ENCODE peak calls at places on chromosomes 7 and 10, in ten cellular contexts. R, A, L, O, T, U, E, K, P and N are unnamed samples.

GRCh38 chr10:110209399-110209925 is 2.1 kb downstream of the MXI1 start:
- DNase-seq in R (peak), A (peak), L (peak), O (no peak), T (no peak), U (peak), E (peak), K (peak), P (peak), N (no peak)

GRCh38 chr10:67612577-67613537 is 83.1 kb downstream of the CTNNA3 start:
- DNase-seq in R (no peak), A (no peak), L (peak), O (no peak), T (no peak), U (peak), E (peak), K (no peak), P (no peak), N (no peak)

GRCh38 chr7:2049782-2050510 is 182.8 kb downstream of the MAD1L1 start:
- DNase-seq in R (no peak), A (no peak), L (no peak), O (no peak), T (no peak), U (no peak), E (no peak), K (no peak), P (no peak), N (no peak)

GRCh38 chr10:88088441-88089340 is 225.3 kb downstream of the PTEN start:
- DNase-seq in R (no peak), A (no peak), L (no peak), O (no peak), T (no peak), U (no peak), E (no peak), K (no peak), P (no peak), N (no peak)

GRCh38 chr10:99524050-99524666 is 8.6 kb upstream of the NKX2-3 start:
- DNase-seq in R (no peak), A (no peak), L (no peak), O (no peak), T (no peak), U (no peak), E (no peak), K (no peak), P (no peak), N (no peak)

GRCh38 chr10:61758440-61758839 is 95.7 kb downstream of the CABCOCO1 start:
- DNase-seq in R (no peak), A (no peak), L (no peak), O (no peak), T (no peak), U (no peak), E (peak), K (no peak), P (no peak), N (no peak)

GRCh38 chr10:86035791-86036543 is 330.6 kb downstream of the GRID1 start:
- DNase-seq in R (no peak), A (no peak), L (no peak), O (no peak), T (no peak), U (no peak), E (no peak), K (peak), P (no peak), N (no peak)

GRCh38 chr7:149489391-149490024 is 8.1 kb downstream of the ZNF746 start:
- DNase-seq in R (no peak), A (no peak), L (no peak), O (no peak), T (no peak), U (no peak), E (no peak), K (no peak), P (no peak), N (no peak)

GRCh38 chr7:13742126-13742525 is 247.3 kb downstream of the ETV1 start:
- DNase-seq in R (peak), A (no peak), L (no peak), O (no peak), T (no peak), U (peak), E (peak), K (no peak), P (no peak), N (no peak)

GRCh38 chr7:151542606-151543130 is 23.0 kb upstream of the RHEB start:
- DNase-seq in R (no peak), A (no peak), L (no peak), O (no peak), T (no peak), U (no peak), E (no peak), K (no peak), P (no peak), N (no peak)

GRCh38 chr7:23530355-23530754 is 1.4 kb downstream of the TRA2A start:
- DNase-seq in R (peak), A (peak), L (peak), O (peak), T (no peak), U (peak), E (peak), K (no peak), P (no peak), N (no peak)

GRCh38 chr7:66281678-66282593 is 76.8 kb downstream of the TPST1 start:
- DNase-seq in R (peak), A (no peak), L (no peak), O (no peak), T (peak), U (peak), E (peak), K (no peak), P (peak), N (no peak)

GRCh38 chr10:63133787-63134557 is 844 bp downstream of the NRBF2 start:
- DNase-seq in R (peak), A (no peak), L (peak), O (no peak), T (no peak), U (peak), E (peak), K (peak), P (no peak), N (no peak)

GRCh38 chr7:151137076-151137611 is 30.4 kb downstream of the GBX1 start:
- DNase-seq in R (no peak), A (no peak), L (peak), O (no peak), T (no peak), U (no peak), E (no peak), K (no peak), P (no peak), N (no peak)

GRCh38 chr10:103197177-103197576 is 4.1 kb upstream of the NT5C2 start:
- DNase-seq in R (peak), A (peak), L (no peak), O (peak), T (no peak), U (peak), E (peak), K (peak), P (peak), N (no peak)

GRCh38 chr10:7354330-7355047 is 56.3 kb downstream of the SFMBT2 start:
- DNase-seq in R (peak), A (no peak), L (no peak), O (no peak), T (peak), U (peak), E (peak), K (no peak), P (peak), N (no peak)

GRCh38 chr7:142482899-142483658 is 225.2 kb upstream of the PRSS58 start:
- DNase-seq in R (peak), A (no peak), L (peak), O (peak), T (no peak), U (peak), E (peak), K (peak), P (no peak), N (no peak)

GRCh38 chr7:22715969-22716368 is 11.0 kb upstream of the IL6 start:
- DNase-seq in R (no peak), A (no peak), L (no peak), O (no peak), T (no peak), U (no peak), E (no peak), K (no peak), P (no peak), N (no peak)

GRCh38 chr10:101158101-101159058 is 27.3 kb downstream of the TLX1 start:
- DNase-seq in R (no peak), A (no peak), L (no peak), O (no peak), T (no peak), U (no peak), E (no peak), K (no peak), P (no peak), N (no peak)

GRCh38 chr7:27143022-27143949 is at the start of gene HOXA5:
- DNase-seq in R (peak), A (peak), L (no peak), O (peak), T (peak), U (peak), E (peak), K (no peak), P (peak), N (peak)

GRCh38 chr10:62456611-62457101 is 82.5 kb downstream of the ZNF365 start:
- DNase-seq in R (no peak), A (peak), L (peak), O (no peak), T (no peak), U (no peak), E (peak), K (no peak), P (no peak), N (no peak)

GRCh38 chr10:85642421-85643170 is 724.0 kb downstream of the GRID1 start:
- DNase-seq in R (no peak), A (no peak), L (no peak), O (peak), T (peak), U (peak), E (no peak), K (no peak), P (no peak), N (no peak)

GRCh38 chr10:108561649-108562048 is 1361.7 kb downstream of the XPNPEP1 start:
- DNase-seq in R (peak), A (no peak), L (no peak), O (no peak), T (no peak), U (peak), E (no peak), K (no peak), P (no peak), N (no peak)

GRCh38 chr10:6269953-6270867 is 67.5 kb downstream of the PFKFB3 start:
- DNase-seq in R (no peak), A (no peak), L (peak), O (peak), T (no peak), U (no peak), E (peak), K (no peak), P (no peak), N (no peak)

GRCh38 chr10:124231188-124232135 is 138.1 kb upstream of the CHST15 start:
- DNase-seq in R (no peak), A (no peak), L (peak), O (no peak), T (no peak), U (no peak), E (no peak), K (no peak), P (no peak), N (no peak)

GRCh38 chr10:26647602-26648244 is 49.8 kb upstream of the PDSS1 start:
- DNase-seq in R (no peak), A (no peak), L (no peak), O (no peak), T (no peak), U (no peak), E (no peak), K (no peak), P (no peak), N (no peak)

GRCh38 chr10:14625210-14625621 is 149.5 kb downstream of the FAM107B start:
- DNase-seq in R (no peak), A (no peak), L (no peak), O (no peak), T (no peak), U (no peak), E (no peak), K (no peak), P (no peak), N (no peak)

GRCh38 chr7:66047426-66047825 is 28.2 kb upstream of the ASL start:
- DNase-seq in R (peak), A (no peak), L (no peak), O (no peak), T (peak), U (peak), E (peak), K (no peak), P (peak), N (no peak)

GRCh38 chr7:97094531-97094930 is 23.0 kb upstream of the SDHAF3 start:
- DNase-seq in R (no peak), A (no peak), L (no peak), O (no peak), T (no peak), U (no peak), E (no peak), K (no peak), P (no peak), N (no peak)

GRCh38 chr7:155743197-155743596 is 69.1 kb downstream of the SHH start:
- DNase-seq in R (no peak), A (no peak), L (no peak), O (no peak), T (no peak), U (peak), E (no peak), K (no peak), P (no peak), N (no peak)

GRCh38 chr7:95529701-95530100 is 44.0 kb downstream of the ASB4 start:
- DNase-seq in R (no peak), A (no peak), L (no peak), O (no peak), T (no peak), U (no peak), E (no peak), K (no peak), P (no peak), N (no peak)

GRCh38 chr7:95525503-95525902 is 39.8 kb downstream of the ASB4 start:
- DNase-seq in R (no peak), A (no peak), L (no peak), O (no peak), T (no peak), U (no peak), E (no peak), K (no peak), P (no peak), N (no peak)

GRCh38 chr7:95526128-95526738 is 40.5 kb downstream of the ASB4 start:
- DNase-seq in R (no peak), A (no peak), L (no peak), O (no peak), T (no peak), U (no peak), E (no peak), K (no peak), P (no peak), N (no peak)

GRCh38 chr7:95527776-95528250 is 42.1 kb downstream of the ASB4 start:
- DNase-seq in R (no peak), A (no peak), L (no peak), O (no peak), T (no peak), U (no peak), E (no peak), K (no peak), P (no peak), N (no peak)

GRCh38 chr7:95527033-95527775 is 41.5 kb downstream of the ASB4 start:
- DNase-seq in R (peak), A (peak), L (peak), O (peak), T (no peak), U (peak), E (peak), K (peak), P (no peak), N (no peak)
- TF ChIP-seq CTCF in R (peak), A (peak), L (peak), O (peak), T (peak), U (peak), E (peak), K (peak), P (peak), N (peak)

GRCh38 chr7:44918029-44918428 is 32.7 kb upstream of the PURB start:
- DNase-seq in R (no peak), A (no peak), L (no peak), O (no peak), T (no peak), U (no peak), E (no peak), K (no peak), P (no peak), N (no peak)

GRCh38 chr7:44921607-44922350 is 36.4 kb upstream of the PURB start:
- DNase-seq in R (peak), A (peak), L (peak), O (peak), T (peak), U (peak), E (peak), K (peak), P (peak), N (peak)

GRCh38 chr7:44917465-44917864 is 32.1 kb upstream of the PURB start:
- DNase-seq in R (no peak), A (no peak), L (no peak), O (no peak), T (no peak), U (no peak), E (no peak), K (no peak), P (no peak), N (no peak)

GRCh38 chr7:44920119-44920518 is 34.8 kb upstream of the PURB start:
- DNase-seq in R (no peak), A (no peak), L (no peak), O (no peak), T (no peak), U (no peak), E (no peak), K (no peak), P (no peak), N (no peak)

GRCh38 chr7:44922351-44922694 is 37.0 kb upstream of the PURB start:
- DNase-seq in R (no peak), A (no peak), L (no peak), O (no peak), T (no peak), U (no peak), E (no peak), K (no peak), P (no peak), N (no peak)
- TF ChIP-seq CTCF in R (no peak), A (no peak), L (no peak), O (peak), T (no peak), U (no peak), E (no peak), K (no peak), P (no peak), N (peak)

GRCh38 chr7:46652317-46652716 is 731.2 kb upstream of the IGFBP3 start:
- DNase-seq in R (no peak), A (no peak), L (no peak), O (no peak), T (no peak), U (no peak), E (no peak), K (no peak), P (no peak), N (no peak)

GRCh38 chr7:46649896-46650295 is 728.8 kb upstream of the IGFBP3 start:
- DNase-seq in R (no peak), A (no peak), L (no peak), O (no peak), T (no peak), U (no peak), E (no peak), K (no peak), P (no peak), N (no peak)

GRCh38 chr7:46653848-46654247 is 732.8 kb upstream of the IGFBP3 start:
- DNase-seq in R (no peak), A (no peak), L (no peak), O (no peak), T (no peak), U (no peak), E (no peak), K (no peak), P (no peak), N (no peak)

GRCh38 chr7:46651070-46651469 is 730.0 kb upstream of the IGFBP3 start:
- DNase-seq in R (no peak), A (no peak), L (no peak), O (peak), T (peak), U (no peak), E (no peak), K (no peak), P (no peak), N (no peak)

GRCh38 chr7:46651561-46652088 is 730.6 kb upstream of the IGFBP3 start:
- DNase-seq in R (no peak), A (no peak), L (no peak), O (peak), T (peak), U (no peak), E (no peak), K (no peak), P (no peak), N (no peak)
- TF ChIP-seq CTCF in R (no peak), A (no peak), L (no peak), O (no peak), T (no peak), U (no peak), E (no peak), K (no peak), P (no peak), N (no peak)

GRCh38 chr7:99324966-99325596 is 617 bp upstream of the ARPC1A start:
- DNase-seq in R (no peak), A (no peak), L (no peak), O (peak), T (no peak), U (no peak), E (no peak), K (no peak), P (no peak), N (no peak)

GRCh38 chr7:99326408-99326782 is 697 bp downstream of the ARPC1A start:
- DNase-seq in R (no peak), A (no peak), L (no peak), O (no peak), T (no peak), U (no peak), E (no peak), K (no peak), P (no peak), N (no peak)

GRCh38 chr7:99324559-99324958 is 1.1 kb upstream of the ARPC1A start:
- DNase-seq in R (no peak), A (no peak), L (no peak), O (no peak), T (no peak), U (no peak), E (no peak), K (no peak), P (no peak), N (no peak)

GRCh38 chr7:99331002-99331401 is 5.3 kb downstream of the ARPC1A start:
- DNase-seq in R (no peak), A (no peak), L (no peak), O (no peak), T (no peak), U (no peak), E (no peak), K (no peak), P (no peak), N (no peak)

GRCh38 chr7:99325597-99326407 is at the start of gene ARPC1A:
- DNase-seq in R (peak), A (peak), L (peak), O (peak), T (peak), U (peak), E (peak), K (peak), P (peak), N (peak)
- TF ChIP-seq CTCF in R (peak), A (no peak), L (no peak), O (no peak), T (peak), U (peak), E (peak), K (no peak), P (peak), N (no peak)

DNA sequence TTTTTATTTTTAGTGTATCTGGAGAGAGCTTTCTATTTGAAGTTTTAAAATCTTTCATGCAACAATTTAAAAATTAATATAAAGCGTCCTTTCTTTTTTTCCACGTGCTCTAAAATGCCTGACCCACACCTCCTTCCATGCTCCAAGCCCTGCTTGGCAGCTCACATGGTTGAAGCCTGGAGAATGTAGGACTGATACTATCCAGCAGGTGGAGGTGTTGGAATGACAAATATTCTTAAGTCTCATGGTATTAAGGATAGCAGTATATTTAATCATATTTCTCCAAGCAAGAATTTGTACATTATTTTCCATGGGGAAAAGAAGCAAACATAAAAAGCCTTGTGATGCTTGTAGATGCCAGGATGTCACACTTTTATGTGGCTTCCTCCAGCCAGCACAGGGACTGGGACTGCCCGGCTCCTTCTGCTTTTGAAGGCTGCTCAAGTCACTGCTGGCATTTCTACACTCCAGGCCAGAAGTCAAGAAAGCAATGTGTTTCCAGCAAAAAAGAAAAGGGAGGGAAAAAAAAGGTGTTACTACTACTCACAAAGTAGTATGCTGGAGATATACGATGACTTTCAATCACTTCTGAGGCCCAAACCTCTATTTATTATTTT is 49.7 kb downstream of the BZW2 start:
- DNase-seq in R (peak), A (peak), L (no peak), O (peak), T (peak), U (peak), E (peak), K (peak), P (peak), N (no peak)
- TF ChIP-seq CTCF in R (peak), A (no peak), L (peak), O (peak), T (peak), U (peak), E (peak), K (no peak), P (peak), N (peak)

DNA sequence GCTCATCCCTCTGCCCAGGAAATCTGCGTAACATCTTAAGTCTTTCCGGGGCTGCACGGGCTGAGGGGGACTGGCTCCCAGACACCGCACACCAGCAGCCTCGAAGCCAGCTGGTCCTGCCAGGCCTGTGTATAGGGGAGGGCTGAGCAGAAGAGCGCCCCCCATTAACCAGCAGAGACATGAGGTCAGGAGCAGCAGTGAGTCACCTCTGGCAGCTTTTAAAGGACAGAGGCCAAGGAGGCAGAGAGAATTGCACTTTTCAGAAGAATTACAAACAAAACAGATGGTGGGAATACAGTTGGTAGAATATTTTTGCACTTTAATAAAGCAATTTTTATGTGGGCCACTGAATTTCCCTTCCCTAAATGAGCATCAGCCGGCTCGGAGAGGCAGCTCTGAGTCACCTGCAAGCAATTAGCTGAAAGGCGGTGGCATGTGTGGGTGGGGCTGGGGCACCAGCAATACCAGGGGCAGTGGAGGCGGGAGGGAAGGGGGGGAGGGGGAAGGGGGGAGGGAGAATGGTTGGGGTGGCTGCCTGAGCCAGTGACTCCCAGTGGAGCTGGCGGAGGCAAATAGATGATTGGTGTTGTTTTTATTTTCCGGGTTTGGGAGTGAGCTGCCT is 39.1 kb downstream of the GOLGA7B start:
- DNase-seq in R (peak), A (no peak), L (no peak), O (no peak), T (peak), U (peak), E (peak), K (no peak), P (no peak), N (no peak)
- TF ChIP-seq CTCF in R (no peak), A (no peak), L (no peak), O (no peak), T (peak), U (no peak), E (no peak), K (no peak), P (no peak), N (no peak)